ENCODE peak calls at places on chromosomes 12 and 14, in eight cellular contexts. One of them, this sample, is unnamed. For H3K27me3, the result is how much of the 10 kb centered on the place peaks cover.

GRCh38 chr12:22046090-22046967 is at the start of gene CMAS:
- DNase-seq in SJSA1: peak
- DNase-seq in IMR-90: peak
- DNase-seq in GM23338: peak
- DNase-seq in thyroid gland: peak
- DNase-seq in heart left ventricle: peak
- DNase-seq in small intestine: peak
- DNase-seq in heart right ventricle: peak
- DNase-seq in this sample: peak

GRCh38 chr12:6943387-6943718 is 263 bp upstream of the RNU7-1 start:
- DNase-seq in SJSA1: no peak
- DNase-seq in IMR-90: peak
- DNase-seq in GM23338: peak
- DNase-seq in thyroid gland: peak
- DNase-seq in heart left ventricle: peak
- DNase-seq in small intestine: peak
- DNase-seq in heart right ventricle: no peak
- DNase-seq in this sample: peak

GRCh38 chr14:80850197-80850814 is 91.2 kb downstream of the CEP128 start:
- DNase-seq in SJSA1: peak
- DNase-seq in IMR-90: peak
- DNase-seq in GM23338: peak
- DNase-seq in thyroid gland: no peak
- DNase-seq in heart left ventricle: no peak
- DNase-seq in small intestine: peak
- DNase-seq in heart right ventricle: no peak
- DNase-seq in this sample: no peak

GRCh38 chr12:120687570-120688289 is 781 bp downstream of the MLEC start:
- DNase-seq in SJSA1: peak
- DNase-seq in IMR-90: no peak
- DNase-seq in GM23338: peak
- DNase-seq in thyroid gland: peak
- DNase-seq in heart left ventricle: no peak
- DNase-seq in small intestine: peak
- DNase-seq in heart right ventricle: no peak
- DNase-seq in this sample: no peak

GRCh38 chr12:103560604-103561101 is 26.4 kb upstream of the STAB2 start:
- DNase-seq in SJSA1: peak
- DNase-seq in IMR-90: peak
- DNase-seq in GM23338: no peak
- DNase-seq in thyroid gland: no peak
- DNase-seq in heart left ventricle: no peak
- DNase-seq in small intestine: no peak
- DNase-seq in heart right ventricle: no peak
- DNase-seq in this sample: no peak

GRCh38 chr14:23175823-23176222 is 7.6 kb downstream of the SLC7A8 start:
- DNase-seq in SJSA1: peak
- DNase-seq in IMR-90: peak
- DNase-seq in GM23338: no peak
- DNase-seq in thyroid gland: no peak
- DNase-seq in heart left ventricle: no peak
- DNase-seq in small intestine: no peak
- DNase-seq in heart right ventricle: no peak
- DNase-seq in this sample: no peak

GRCh38 chr14:75188520-75189267 is 12.3 kb upstream of the TMED10 start:
- DNase-seq in SJSA1: no peak
- DNase-seq in IMR-90: no peak
- DNase-seq in GM23338: no peak
- DNase-seq in thyroid gland: no peak
- DNase-seq in heart left ventricle: peak
- DNase-seq in small intestine: peak
- DNase-seq in heart right ventricle: no peak
- DNase-seq in this sample: peak

GRCh38 chr14:69087061-69087461 is 65.9 kb downstream of the DCAF5 start:
- DNase-seq in SJSA1: no peak
- DNase-seq in IMR-90: peak
- DNase-seq in GM23338: no peak
- DNase-seq in thyroid gland: peak
- DNase-seq in heart left ventricle: no peak
- DNase-seq in small intestine: peak
- DNase-seq in heart right ventricle: no peak
- DNase-seq in this sample: no peak

GRCh38 chr14:97441740-97442362 is 644.7 kb downstream of the VRK1 start:
- DNase-seq in SJSA1: no peak
- DNase-seq in IMR-90: no peak
- DNase-seq in GM23338: no peak
- DNase-seq in thyroid gland: no peak
- DNase-seq in heart left ventricle: no peak
- DNase-seq in small intestine: no peak
- DNase-seq in heart right ventricle: no peak
- DNase-seq in this sample: no peak

GRCh38 chr14:101061411-101062064 is 158.0 kb upstream of the RTL1 start:
- DNase-seq in SJSA1: no peak
- DNase-seq in IMR-90: no peak
- DNase-seq in GM23338: no peak
- DNase-seq in thyroid gland: no peak
- DNase-seq in heart left ventricle: no peak
- DNase-seq in small intestine: no peak
- DNase-seq in heart right ventricle: no peak
- DNase-seq in this sample: no peak

GRCh38 chr12:91316825-91317224 is 134.2 kb upstream of the DCN start:
- DNase-seq in SJSA1: peak
- DNase-seq in IMR-90: peak
- DNase-seq in GM23338: no peak
- DNase-seq in thyroid gland: no peak
- DNase-seq in heart left ventricle: no peak
- DNase-seq in small intestine: no peak
- DNase-seq in heart right ventricle: no peak
- DNase-seq in this sample: no peak

GRCh38 chr14:85380891-85381290 is 149.1 kb upstream of the FLRT2 start:
- DNase-seq in SJSA1: no peak
- DNase-seq in IMR-90: no peak
- DNase-seq in GM23338: no peak
- DNase-seq in thyroid gland: no peak
- DNase-seq in heart left ventricle: no peak
- DNase-seq in small intestine: no peak
- DNase-seq in heart right ventricle: no peak
- DNase-seq in this sample: no peak

GRCh38 chr14:69561893-69562292 is 12.8 kb downstream of the CCDC177 start:
- DNase-seq in SJSA1: no peak
- DNase-seq in IMR-90: no peak
- DNase-seq in GM23338: no peak
- DNase-seq in thyroid gland: no peak
- DNase-seq in heart left ventricle: no peak
- DNase-seq in small intestine: no peak
- DNase-seq in heart right ventricle: no peak
- DNase-seq in this sample: no peak

GRCh38 chr14:22664261-22664660 is 20.1 kb upstream of the OR6J1 start:
- DNase-seq in SJSA1: no peak
- DNase-seq in IMR-90: no peak
- DNase-seq in GM23338: no peak
- DNase-seq in thyroid gland: no peak
- DNase-seq in heart left ventricle: no peak
- DNase-seq in small intestine: no peak
- DNase-seq in heart right ventricle: no peak
- DNase-seq in this sample: no peak

GRCh38 chr14:65850429-65851145 is 438.1 kb downstream of the FUT8 start:
- DNase-seq in SJSA1: no peak
- DNase-seq in IMR-90: no peak
- DNase-seq in GM23338: no peak
- DNase-seq in thyroid gland: no peak
- DNase-seq in heart left ventricle: no peak
- DNase-seq in small intestine: peak
- DNase-seq in heart right ventricle: no peak
- DNase-seq in this sample: peak

GRCh38 chr14:97138801-97139200 is 341.6 kb downstream of the VRK1 start:
- DNase-seq in SJSA1: no peak
- DNase-seq in IMR-90: no peak
- DNase-seq in GM23338: peak
- DNase-seq in thyroid gland: no peak
- DNase-seq in heart left ventricle: no peak
- DNase-seq in small intestine: no peak
- DNase-seq in heart right ventricle: no peak
- DNase-seq in this sample: no peak

GRCh38 chr14:35343709-35344474 is 51.7 kb downstream of the PSMA6 start:
- DNase-seq in SJSA1: no peak
- DNase-seq in IMR-90: no peak
- DNase-seq in GM23338: no peak
- DNase-seq in thyroid gland: no peak
- DNase-seq in heart left ventricle: no peak
- DNase-seq in small intestine: peak
- DNase-seq in heart right ventricle: no peak
- DNase-seq in this sample: no peak

GRCh38 chr12:99680276-99680675 is 32.7 kb downstream of the GARIN6 start:
- DNase-seq in SJSA1: no peak
- DNase-seq in IMR-90: no peak
- DNase-seq in GM23338: no peak
- DNase-seq in thyroid gland: no peak
- DNase-seq in heart left ventricle: no peak
- DNase-seq in small intestine: no peak
- DNase-seq in heart right ventricle: no peak
- DNase-seq in this sample: no peak

DNA sequence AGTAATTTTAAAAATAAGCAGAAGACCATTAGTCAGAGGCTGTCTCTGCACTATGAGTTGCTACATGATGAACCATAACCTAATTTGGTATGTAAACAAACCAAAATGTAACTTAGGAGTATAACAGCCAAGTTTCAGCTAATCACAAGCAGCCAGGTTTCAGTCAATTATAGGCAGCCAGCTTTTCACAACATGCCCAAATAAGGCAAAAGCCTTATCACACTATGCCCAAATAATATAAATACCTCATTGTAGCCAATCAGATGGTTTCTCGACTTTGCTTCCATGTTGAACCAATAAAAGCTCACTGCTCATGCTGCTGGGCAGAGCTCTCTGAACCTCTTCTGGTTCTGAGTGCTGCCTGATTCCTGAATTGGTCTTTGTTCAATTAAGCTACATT is 38.6 kb downstream of the GARIN6 start:
- DNase-seq in SJSA1: no peak
- DNase-seq in IMR-90: no peak
- DNase-seq in GM23338: no peak
- DNase-seq in thyroid gland: no peak
- DNase-seq in heart left ventricle: no peak
- DNase-seq in small intestine: no peak
- DNase-seq in heart right ventricle: no peak
- DNase-seq in this sample: no peak
- H3K27ac ChIP-seq in SJSA1: no peak
- H3K27ac ChIP-seq in IMR-90: no peak
- H3K27ac ChIP-seq in GM23338: no peak
- H3K27ac ChIP-seq in thyroid gland: no peak
- H3K27ac ChIP-seq in heart left ventricle: no peak
- H3K27ac ChIP-seq in small intestine: no peak
- H3K27ac ChIP-seq in heart right ventricle: no peak
- H3K27ac ChIP-seq in this sample: no peak

GRCh38 chr12:32400866-32401265 is 1.5 kb downstream of the FGD4 start:
- DNase-seq in SJSA1: no peak
- DNase-seq in IMR-90: no peak
- DNase-seq in GM23338: no peak
- DNase-seq in thyroid gland: no peak
- DNase-seq in heart left ventricle: no peak
- DNase-seq in small intestine: peak
- DNase-seq in heart right ventricle: no peak
- DNase-seq in this sample: no peak
- H3K4me3 ChIP-seq in SJSA1: no peak
- H3K4me3 ChIP-seq in IMR-90: no peak
- H3K4me3 ChIP-seq in GM23338: peak
- H3K4me3 ChIP-seq in thyroid gland: no peak
- H3K4me3 ChIP-seq in heart left ventricle: peak
- H3K4me3 ChIP-seq in small intestine: peak
- H3K4me3 ChIP-seq in heart right ventricle: peak
- H3K4me3 ChIP-seq in this sample: peak

GRCh38 chr14:103899833-103900232 is 28.4 kb upstream of the TDRD9 start:
- DNase-seq in SJSA1: no peak
- DNase-seq in IMR-90: no peak
- DNase-seq in GM23338: no peak
- DNase-seq in thyroid gland: no peak
- DNase-seq in heart left ventricle: no peak
- DNase-seq in small intestine: no peak
- DNase-seq in heart right ventricle: no peak
- DNase-seq in this sample: no peak

GRCh38 chr14:103898204-103898603 is 30.1 kb upstream of the TDRD9 start:
- DNase-seq in SJSA1: no peak
- DNase-seq in IMR-90: no peak
- DNase-seq in GM23338: no peak
- DNase-seq in thyroid gland: no peak
- DNase-seq in heart left ventricle: no peak
- DNase-seq in small intestine: no peak
- DNase-seq in heart right ventricle: no peak
- DNase-seq in this sample: no peak

GRCh38 chr14:103898711-103899110 is 29.5 kb upstream of the TDRD9 start:
- DNase-seq in SJSA1: no peak
- DNase-seq in IMR-90: no peak
- DNase-seq in GM23338: no peak
- DNase-seq in thyroid gland: no peak
- DNase-seq in heart left ventricle: no peak
- DNase-seq in small intestine: peak
- DNase-seq in heart right ventricle: no peak
- DNase-seq in this sample: no peak

GRCh38 chr14:103897075-103897947 is 30.9 kb upstream of the TDRD9 start:
- DNase-seq in SJSA1: no peak
- DNase-seq in IMR-90: no peak
- DNase-seq in GM23338: no peak
- DNase-seq in thyroid gland: peak
- DNase-seq in heart left ventricle: peak
- DNase-seq in small intestine: peak
- DNase-seq in heart right ventricle: no peak
- DNase-seq in this sample: no peak

GRCh38 chr14:103899316-103899715 is 28.9 kb upstream of the TDRD9 start:
- DNase-seq in SJSA1: no peak
- DNase-seq in IMR-90: no peak
- DNase-seq in GM23338: peak
- DNase-seq in thyroid gland: no peak
- DNase-seq in heart left ventricle: no peak
- DNase-seq in small intestine: peak
- DNase-seq in heart right ventricle: no peak
- DNase-seq in this sample: no peak
- H3K27me3 ChIP-seq in SJSA1: under half
- H3K27me3 ChIP-seq in IMR-90: under half
- H3K27me3 ChIP-seq in GM23338: under half
- H3K27me3 ChIP-seq in thyroid gland: under half
- H3K27me3 ChIP-seq in heart left ventricle: under half
- H3K27me3 ChIP-seq in small intestine: under half
- H3K27me3 ChIP-seq in heart right ventricle: under half
- H3K27me3 ChIP-seq in this sample: under half

DNA sequence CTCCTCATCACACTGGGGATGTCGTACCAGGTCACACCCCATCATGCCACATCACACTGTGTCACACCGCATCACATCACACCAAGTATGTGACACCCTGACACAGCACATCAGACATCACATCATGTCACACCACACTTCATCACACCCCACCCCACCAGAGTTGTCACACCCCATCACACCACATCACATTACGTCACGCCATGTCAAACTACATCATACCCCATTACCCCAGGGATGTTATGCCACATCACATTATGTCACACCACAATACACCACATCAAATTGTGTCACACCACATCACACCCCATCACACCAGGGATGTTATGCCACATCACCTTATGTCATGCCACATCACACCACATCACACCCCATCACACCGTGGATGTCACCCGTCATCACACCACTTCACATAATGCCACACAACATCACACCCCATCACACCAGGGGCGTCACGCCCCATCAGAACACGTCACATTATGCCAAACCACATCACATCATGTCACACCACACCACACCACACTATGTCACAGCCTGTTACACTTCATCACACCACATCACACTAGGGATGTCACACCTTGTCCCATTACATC is 133.6 kb downstream of the TMEM121 start:
- DNase-seq in SJSA1: no peak
- DNase-seq in IMR-90: no peak
- DNase-seq in GM23338: no peak
- DNase-seq in thyroid gland: no peak
- DNase-seq in heart left ventricle: no peak
- DNase-seq in small intestine: no peak
- DNase-seq in heart right ventricle: no peak
- DNase-seq in this sample: no peak
- H3K27ac ChIP-seq in SJSA1: no peak
- H3K27ac ChIP-seq in IMR-90: no peak
- H3K27ac ChIP-seq in GM23338: no peak
- H3K27ac ChIP-seq in thyroid gland: no peak
- H3K27ac ChIP-seq in heart left ventricle: no peak
- H3K27ac ChIP-seq in small intestine: no peak
- H3K27ac ChIP-seq in heart right ventricle: no peak
- H3K27ac ChIP-seq in this sample: no peak